ENCODE peak calls at places on chromosomes 1 and 21, in six cellular contexts. One of them, this sample, is unnamed.

GRCh38 chr1:46817814-46818213 is 19.0 kb downstream of the CYP4B1 start:
- DNase-seq in type B pancreatic cell: no peak
- DNase-seq in occipital lobe: no peak
- DNase-seq in ELF-1: no peak
- DNase-seq in stimulated activated CD4-positive, alpha-beta T cell treated with anti-CD3 and anti-CD28 coated beads, Interleukin-4, amount 100 ng/mL, for 1 hour: no peak
- DNase-seq in activated T-helper 1 cell treated with anti-CD3 and anti-CD28 coated beads, Interleukin-12 subunit alpha, Interleukin-12 subunit beta, Interleukin-2, Interleukin-4 antibody, amounts not matched to agents 30 ng/mL and 10 ng/mL and 1 ng/mL, durations not matched to agents 14 hours and 24 hours and 36 hours: no peak
- DNase-seq in this sample: no peak

GRCh38 chr1:226975259-226975908 is 35.3 kb downstream of the COQ8A start:
- DNase-seq in activated T-helper 1 cell treated with anti-CD3 and anti-CD28 coated beads, Interleukin-12 subunit alpha, Interleukin-12 subunit beta, Interleukin-2, Interleukin-4 antibody, amounts not matched to agents 30 ng/mL and 10 ng/mL and 1 ng/mL, durations not matched to agents 14 hours and 24 hours and 36 hours: no peak
- DNase-seq in type B pancreatic cell: no peak
- DNase-seq in occipital lobe: peak
- DNase-seq in ELF-1: peak
- DNase-seq in stimulated activated CD4-positive, alpha-beta T cell treated with anti-CD3 and anti-CD28 coated beads, Interleukin-4, amount 100 ng/mL, for 1 hour: no peak
- DNase-seq in this sample: no peak

GRCh38 chr21:46478910-46479309 is 20.2 kb downstream of the DIP2A start:
- DNase-seq in ELF-1: no peak
- DNase-seq in occipital lobe: no peak
- DNase-seq in type B pancreatic cell: no peak
- DNase-seq in activated T-helper 1 cell treated with anti-CD3 and anti-CD28 coated beads, Interleukin-12 subunit alpha, Interleukin-12 subunit beta, Interleukin-2, Interleukin-4 antibody, amounts not matched to agents 30 ng/mL and 10 ng/mL and 1 ng/mL, durations not matched to agents 14 hours and 24 hours and 36 hours: no peak
- DNase-seq in stimulated activated CD4-positive, alpha-beta T cell treated with anti-CD3 and anti-CD28 coated beads, Interleukin-4, amount 100 ng/mL, for 1 hour: no peak
- DNase-seq in this sample: no peak

GRCh38 chr1:199612976-199613774 is 414.3 kb upstream of the NR5A2 start:
- DNase-seq in ELF-1: no peak
- DNase-seq in occipital lobe: no peak
- DNase-seq in type B pancreatic cell: no peak
- DNase-seq in stimulated activated CD4-positive, alpha-beta T cell treated with anti-CD3 and anti-CD28 coated beads, Interleukin-4, amount 100 ng/mL, for 1 hour: no peak
- DNase-seq in activated T-helper 1 cell treated with anti-CD3 and anti-CD28 coated beads, Interleukin-12 subunit alpha, Interleukin-12 subunit beta, Interleukin-2, Interleukin-4 antibody, amounts not matched to agents 30 ng/mL and 10 ng/mL and 1 ng/mL, durations not matched to agents 14 hours and 24 hours and 36 hours: no peak
- DNase-seq in this sample: no peak

GRCh38 chr21:26170471-26171309 is at the start of gene APP:
- DNase-seq in ELF-1: peak
- DNase-seq in stimulated activated CD4-positive, alpha-beta T cell treated with anti-CD3 and anti-CD28 coated beads, Interleukin-4, amount 100 ng/mL, for 1 hour: peak
- DNase-seq in occipital lobe: peak
- DNase-seq in activated T-helper 1 cell treated with anti-CD3 and anti-CD28 coated beads, Interleukin-12 subunit alpha, Interleukin-12 subunit beta, Interleukin-2, Interleukin-4 antibody, amounts not matched to agents 30 ng/mL and 10 ng/mL and 1 ng/mL, durations not matched to agents 14 hours and 24 hours and 36 hours: peak
- DNase-seq in type B pancreatic cell: peak
- DNase-seq in this sample: peak

GRCh38 chr1:16090076-16090826 is 16.8 kb upstream of the FAM131C start:
- DNase-seq in activated T-helper 1 cell treated with anti-CD3 and anti-CD28 coated beads, Interleukin-12 subunit alpha, Interleukin-12 subunit beta, Interleukin-2, Interleukin-4 antibody, amounts not matched to agents 30 ng/mL and 10 ng/mL and 1 ng/mL, durations not matched to agents 14 hours and 24 hours and 36 hours: no peak
- DNase-seq in type B pancreatic cell: no peak
- DNase-seq in occipital lobe: no peak
- DNase-seq in stimulated activated CD4-positive, alpha-beta T cell treated with anti-CD3 and anti-CD28 coated beads, Interleukin-4, amount 100 ng/mL, for 1 hour: no peak
- DNase-seq in ELF-1: no peak
- DNase-seq in this sample: no peak

GRCh38 chr1:94698759-94699502 is 121.2 kb upstream of the SLC44A3 start:
- DNase-seq in activated T-helper 1 cell treated with anti-CD3 and anti-CD28 coated beads, Interleukin-12 subunit alpha, Interleukin-12 subunit beta, Interleukin-2, Interleukin-4 antibody, amounts not matched to agents 30 ng/mL and 10 ng/mL and 1 ng/mL, durations not matched to agents 14 hours and 24 hours and 36 hours: no peak
- DNase-seq in occipital lobe: no peak
- DNase-seq in stimulated activated CD4-positive, alpha-beta T cell treated with anti-CD3 and anti-CD28 coated beads, Interleukin-4, amount 100 ng/mL, for 1 hour: no peak
- DNase-seq in ELF-1: no peak
- DNase-seq in type B pancreatic cell: no peak
- DNase-seq in this sample: no peak

GRCh38 chr1:154619181-154619948 is 11.4 kb upstream of the ADAR start:
- DNase-seq in type B pancreatic cell: no peak
- DNase-seq in stimulated activated CD4-positive, alpha-beta T cell treated with anti-CD3 and anti-CD28 coated beads, Interleukin-4, amount 100 ng/mL, for 1 hour: no peak
- DNase-seq in activated T-helper 1 cell treated with anti-CD3 and anti-CD28 coated beads, Interleukin-12 subunit alpha, Interleukin-12 subunit beta, Interleukin-2, Interleukin-4 antibody, amounts not matched to agents 30 ng/mL and 10 ng/mL and 1 ng/mL, durations not matched to agents 14 hours and 24 hours and 36 hours: no peak
- DNase-seq in occipital lobe: no peak
- DNase-seq in ELF-1: no peak
- DNase-seq in this sample: no peak

GRCh38 chr1:53265581-53265980 is 27.3 kb upstream of the MAGOH start:
- DNase-seq in ELF-1: no peak
- DNase-seq in type B pancreatic cell: no peak
- DNase-seq in activated T-helper 1 cell treated with anti-CD3 and anti-CD28 coated beads, Interleukin-12 subunit alpha, Interleukin-12 subunit beta, Interleukin-2, Interleukin-4 antibody, amounts not matched to agents 30 ng/mL and 10 ng/mL and 1 ng/mL, durations not matched to agents 14 hours and 24 hours and 36 hours: no peak
- DNase-seq in stimulated activated CD4-positive, alpha-beta T cell treated with anti-CD3 and anti-CD28 coated beads, Interleukin-4, amount 100 ng/mL, for 1 hour: no peak
- DNase-seq in occipital lobe: no peak
- DNase-seq in this sample: no peak

GRCh38 chr1:236860674-236861073 is 65.6 kb downstream of the MTR start:
- DNase-seq in activated T-helper 1 cell treated with anti-CD3 and anti-CD28 coated beads, Interleukin-12 subunit alpha, Interleukin-12 subunit beta, Interleukin-2, Interleukin-4 antibody, amounts not matched to agents 30 ng/mL and 10 ng/mL and 1 ng/mL, durations not matched to agents 14 hours and 24 hours and 36 hours: no peak
- DNase-seq in stimulated activated CD4-positive, alpha-beta T cell treated with anti-CD3 and anti-CD28 coated beads, Interleukin-4, amount 100 ng/mL, for 1 hour: no peak
- DNase-seq in ELF-1: no peak
- DNase-seq in occipital lobe: no peak
- DNase-seq in type B pancreatic cell: no peak
- DNase-seq in this sample: no peak

This sample was measured in tibial nerve.